ENCODE peak calls at places on chromosomes 13 and 19, in six cellular contexts. L is epithelial cell of esophagus; N is Peyer's patch; W is GM20000; D is CD8-positive, alpha-beta T cell; Y is GM10248. B is an unnamed sample.

GRCh38 chr19:35045667-35046300 is 4.3 kb downstream of the HPN start:
- DNase-seq in L (peak; percentile 39), N (no peak), W (peak; percentile 84), D (no peak), Y (peak; percentile 80), B (no peak)

GRCh38 chr19:30420881-30421280 is 48.7 kb downstream of the ZNF536 start:
- DNase-seq in L (no peak), N (no peak), W (no peak), D (no peak), Y (no peak), B (no peak)

GRCh38 chr13:52405369-52405766 is 604 bp downstream of the THSD1 start:
- DNase-seq in L (peak; percentile 35), N (no peak), W (peak; percentile 21), D (no peak), Y (no peak), B (no peak)

GRCh38 chr13:37313383-37313782 is 207.9 kb upstream of the CSNK1A1L start:
- DNase-seq in L (peak; percentile 95), N (no peak), W (no peak), D (no peak), Y (no peak), B (no peak)

GRCh38 chr19:52662631-52663030 is 24.5 kb upstream of the ZNF83 start:
- DNase-seq in L (peak; percentile 87), N (no peak), W (no peak), D (no peak), Y (no peak), B (no peak)

GRCh38 chr19:34733266-34733825 is 697 bp upstream of the ZNF181 start:
- DNase-seq in L (no peak), N (no peak), W (no peak), D (no peak), Y (peak; percentile 43), B (peak; percentile 45)

GRCh38 chr13:74768521-74769090 is 634.4 kb upstream of the KLF12 start:
- DNase-seq in L (no peak), N (no peak), W (no peak), D (no peak), Y (no peak), B (no peak)

GRCh38 chr13:51048166-51048461 is 63.0 kb downstream of the C13orf42 start:
- DNase-seq in L (no peak), N (no peak), W (no peak), D (no peak), Y (no peak), B (no peak)

GRCh38 chr19:51602189-51602854 is 27.9 kb downstream of the SIGLEC5 start:
- DNase-seq in L (no peak), N (no peak), W (peak; percentile 74), D (no peak), Y (peak; percentile 63), B (no peak)

GRCh38 chr19:50695251-50696064 is 24.1 kb downstream of the SHANK1 start:
- DNase-seq in L (no peak), N (no peak), W (peak; percentile 84), D (no peak), Y (peak; percentile 68), B (no peak)

GRCh38 chr13:40586886-40587285 is 79.6 kb downstream of the FOXO1 start:
- DNase-seq in L (no peak), N (no peak), W (no peak), D (no peak), Y (no peak), B (no peak)

GRCh38 chr13:91323349-91323748 is 24.1 kb upstream of the MIR17HG start:
- DNase-seq in L (no peak), N (no peak), W (no peak), D (no peak), Y (no peak), B (no peak)

GRCh38 chr13:76937416-76937815 is 10.9 kb upstream of the ACOD1 start:
- DNase-seq in L (peak; percentile 95), N (no peak), W (no peak), D (no peak), Y (no peak), B (no peak)

GRCh38 chr19:12346896-12347295 is 13.5 kb upstream of the ZNF563 start:
- DNase-seq in L (no peak), N (no peak), W (no peak), D (no peak), Y (no peak), B (no peak)

DNA sequence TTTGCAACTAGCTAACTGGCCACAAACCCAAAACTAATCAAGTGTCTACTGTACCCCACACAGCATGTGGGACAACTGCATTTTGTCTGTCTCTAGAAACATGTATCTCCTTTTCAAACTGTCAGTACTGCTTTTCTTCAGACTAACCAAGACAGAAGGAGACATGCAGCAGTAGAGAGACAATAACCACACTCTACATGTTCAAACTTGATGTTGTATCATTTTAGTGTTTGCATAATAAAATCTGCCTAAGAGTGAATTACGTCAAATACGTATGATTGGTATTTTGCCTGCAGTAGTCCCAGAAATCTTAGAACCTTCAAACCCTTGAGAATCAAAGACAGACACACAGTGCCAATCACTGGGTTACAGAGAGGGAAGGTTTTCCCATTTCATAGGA is 22.0 kb upstream of the FREM2 start:
- DNase-seq in L (peak; percentile 77), N (no peak), W (no peak), D (no peak), Y (no peak), B (no peak)
- TF ChIP-seq CTCF in L (no peak), N (no peak), W (no peak), D (no peak), Y (no peak), B (no peak)

DNA sequence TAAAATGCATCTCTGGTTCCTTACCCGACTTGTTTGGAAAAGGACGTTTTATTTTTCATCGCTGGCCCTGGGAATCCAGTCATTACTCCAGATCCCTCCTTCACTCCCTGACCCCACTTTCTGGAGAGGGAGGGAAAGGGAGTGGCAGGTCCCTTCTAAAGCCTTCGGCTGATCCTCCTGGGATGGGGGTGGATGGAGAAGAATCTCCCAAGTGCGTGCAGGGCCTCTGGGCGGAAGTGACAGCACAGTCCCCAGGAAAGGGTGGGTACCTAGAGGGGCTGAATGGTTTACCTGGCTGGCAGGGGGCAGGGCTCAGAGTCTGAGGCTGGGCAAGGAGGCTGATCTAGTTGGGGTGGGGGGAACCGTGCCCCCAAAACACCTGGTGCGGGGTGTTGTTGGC is 3.2 kb upstream of the ZNF628 start:
- DNase-seq in L (no peak), N (no peak), W (no peak), D (no peak), Y (no peak), B (no peak)
- TF ChIP-seq CTCF in L (no peak), N (no peak), W (no peak), D (no peak), Y (no peak), B (no peak)

GRCh38 chr19:9847087-9847671 is 12.1 kb downstream of the PIN1 start:
- DNase-seq in L (peak; percentile 91), N (no peak), W (no peak), D (no peak), Y (no peak), B (peak; percentile 38)
- TF ChIP-seq CTCF in L (peak; percentile 79), N (no peak), W (no peak), D (peak; percentile 34), Y (peak; percentile 25), B (no peak)

DNA sequence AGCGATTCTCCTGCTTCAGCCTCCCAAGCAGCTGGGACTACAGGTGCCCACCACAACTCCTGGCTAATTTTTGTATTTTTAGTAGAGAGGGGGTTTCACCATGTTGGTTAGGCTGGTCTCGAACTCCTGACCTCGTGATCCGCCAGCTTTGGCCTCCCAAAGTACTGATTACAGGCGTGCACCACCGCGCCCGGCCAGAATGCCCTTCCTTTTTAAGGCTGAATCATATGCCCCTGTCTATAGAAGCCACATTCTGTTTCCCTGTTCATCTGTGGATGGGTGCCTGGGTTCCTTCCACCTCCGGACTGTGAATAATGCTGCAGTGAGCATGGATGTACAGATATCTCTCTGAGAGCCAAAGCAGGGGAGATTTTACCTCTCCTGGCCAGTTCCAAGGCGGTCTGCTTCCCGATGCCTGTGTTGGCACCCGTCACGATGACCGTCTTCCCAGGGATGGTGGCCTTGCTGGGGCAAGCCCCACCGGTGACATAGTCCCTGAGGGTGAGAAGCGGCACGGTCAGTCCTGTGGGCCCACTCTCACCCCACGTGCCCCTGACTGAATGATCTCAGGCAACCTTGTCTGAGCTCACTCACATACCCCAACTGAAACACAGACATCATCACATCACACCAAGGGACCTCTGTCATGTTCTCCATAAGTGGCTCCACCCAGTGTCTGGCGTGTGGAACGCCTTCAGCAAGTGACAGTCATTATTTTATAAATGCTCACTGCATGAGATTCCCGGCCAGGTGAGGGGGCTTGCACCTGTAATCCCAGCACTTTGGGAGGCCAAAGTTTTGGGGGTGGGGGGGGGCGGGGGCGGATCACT is 4.0 kb downstream of the RDH13 start:
- DNase-seq in L (no peak), N (no peak), W (no peak), D (no peak), Y (no peak), B (no peak)
- TF ChIP-seq CTCF in L (no peak), N (no peak), W (no peak), D (no peak), Y (no peak), B (no peak)

DNA sequence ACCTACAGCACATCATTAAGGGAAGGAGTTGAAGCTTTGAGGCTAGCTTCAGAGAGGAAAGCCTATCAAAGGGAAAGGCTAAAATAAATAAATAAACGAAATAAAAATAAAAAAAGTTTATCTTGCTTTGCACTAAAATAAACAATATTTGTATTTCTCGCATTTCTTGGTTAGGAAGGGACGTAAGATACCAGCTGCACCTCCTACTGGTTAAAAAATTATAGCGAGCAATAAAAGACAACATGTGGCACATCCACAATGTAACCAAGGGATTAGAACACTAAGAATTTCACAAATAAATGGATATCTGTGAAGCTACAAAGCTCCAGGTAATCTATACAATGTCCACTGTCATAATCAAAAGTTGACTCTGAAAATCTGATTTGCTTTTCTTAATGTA is 194.5 kb downstream of the DACH1 start:
- DNase-seq in L (no peak), N (no peak), W (no peak), D (no peak), Y (no peak), B (no peak)
- TF ChIP-seq CTCF in L (no peak), N (peak; percentile 11), W (no peak), D (no peak), Y (no peak), B (no peak)

GRCh38 chr19:5232798-5233505 is 107.7 kb downstream of the PTPRS start:
- DNase-seq in L (no peak), N (no peak), W (no peak), D (no peak), Y (no peak), B (no peak)
- TF ChIP-seq CTCF in L (no peak), N (no peak), W (no peak), D (no peak), Y (no peak), B (no peak)

GRCh38 chr19:39341122-39341719 is 1.0 kb upstream of the SAMD4B start:
- DNase-seq in L (no peak), N (no peak), W (peak; percentile 31), D (no peak), Y (no peak), B (no peak)
- TF ChIP-seq CTCF in L (peak; percentile 12), N (no peak), W (no peak), D (no peak), Y (peak; percentile 5), B (no peak)

DNA sequence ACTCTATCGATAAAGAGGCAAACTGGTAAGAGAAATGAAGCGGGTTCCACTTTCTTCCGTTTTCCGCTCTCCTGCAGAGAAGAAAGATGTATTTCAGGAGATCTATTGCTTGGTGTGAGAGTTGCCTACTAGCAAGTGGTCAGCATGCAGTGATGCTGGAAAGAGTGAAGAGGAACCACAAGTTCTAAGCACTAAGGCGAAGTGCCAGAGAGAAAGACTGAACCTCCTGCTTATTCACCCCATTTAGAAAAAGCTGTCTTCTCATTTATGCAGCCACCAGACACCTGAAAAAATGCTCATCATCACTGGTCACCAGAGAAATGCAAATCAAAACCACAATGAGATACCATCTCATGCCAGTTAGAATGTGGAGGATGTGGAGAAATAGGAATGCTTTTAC is 78.7 kb upstream of the GPC6 start:
- DNase-seq in L (no peak), N (no peak), W (no peak), D (no peak), Y (no peak), B (no peak)
- TF ChIP-seq CTCF in L (no peak), N (no peak), W (no peak), D (no peak), Y (no peak), B (no peak)

B was measured in omental fat pad.